ENCODE peak calls at places on chromosomes 13 and 19, in five cellular contexts. One of them, this sample, is unnamed.

GRCh38 chr19:51792932-51793331 is 2.0 kb upstream of the FPR3 start:
- DNase-seq in RWPE2: no peak
- DNase-seq in foreskin keratinocyte: no peak
- DNase-seq in adrenal gland: no peak
- DNase-seq in coronary artery: no peak
- DNase-seq in this sample: no peak

GRCh38 chr13:30656178-30656577 is 38.5 kb downstream of the USPL1 start:
- DNase-seq in RWPE2: no peak
- DNase-seq in foreskin keratinocyte: no peak
- DNase-seq in adrenal gland: no peak
- DNase-seq in coronary artery: no peak
- DNase-seq in this sample: no peak

GRCh38 chr13:24727731-24728601 is 36.0 kb upstream of the RNF17 start:
- DNase-seq in RWPE2: no peak
- DNase-seq in foreskin keratinocyte: peak
- DNase-seq in adrenal gland: peak
- DNase-seq in coronary artery: peak
- DNase-seq in this sample: peak

GRCh38 chr13:59771272-59771671 is 392.5 kb downstream of the DIAPH3 start:
- DNase-seq in RWPE2: no peak
- DNase-seq in foreskin keratinocyte: no peak
- DNase-seq in adrenal gland: no peak
- DNase-seq in coronary artery: no peak
- DNase-seq in this sample: no peak

GRCh38 chr19:14061081-14061749 is 661 bp downstream of the PALM3 start:
- DNase-seq in RWPE2: no peak
- DNase-seq in foreskin keratinocyte: no peak
- DNase-seq in adrenal gland: no peak
- DNase-seq in coronary artery: no peak
- DNase-seq in this sample: no peak

GRCh38 chr13:105410602-105411001 is 1124.9 kb downstream of the EFNB2 start:
- DNase-seq in RWPE2: no peak
- DNase-seq in foreskin keratinocyte: no peak
- DNase-seq in adrenal gland: peak
- DNase-seq in coronary artery: no peak
- DNase-seq in this sample: no peak

GRCh38 chr19:41492843-41493242 is 49.9 kb downstream of the ERICH4 start:
- DNase-seq in RWPE2: no peak
- DNase-seq in foreskin keratinocyte: no peak
- DNase-seq in adrenal gland: no peak
- DNase-seq in coronary artery: no peak
- DNase-seq in this sample: no peak

GRCh38 chr19:1472227-1473055 is 6.6 kb downstream of the C19orf25 start:
- DNase-seq in RWPE2: no peak
- DNase-seq in foreskin keratinocyte: no peak
- DNase-seq in adrenal gland: no peak
- DNase-seq in coronary artery: no peak
- DNase-seq in this sample: no peak

GRCh38 chr13:76944457-76944856 is 3.9 kb upstream of the ACOD1 start:
- DNase-seq in RWPE2: no peak
- DNase-seq in foreskin keratinocyte: no peak
- DNase-seq in adrenal gland: peak
- DNase-seq in coronary artery: no peak
- DNase-seq in this sample: no peak

GRCh38 chr13:108859202-108860012 is 230.0 kb downstream of the MYO16 start:
- DNase-seq in RWPE2: no peak
- DNase-seq in foreskin keratinocyte: no peak
- DNase-seq in adrenal gland: no peak
- DNase-seq in coronary artery: no peak
- DNase-seq in this sample: no peak

GRCh38 chr19:30719991-30720329 is 347.8 kb downstream of the ZNF536 start:
- DNase-seq in RWPE2: no peak
- DNase-seq in foreskin keratinocyte: peak
- DNase-seq in adrenal gland: peak
- DNase-seq in coronary artery: no peak
- DNase-seq in this sample: no peak

GRCh38 chr19:1355258-1355973 is 28.3 kb upstream of the NDUFS7 start:
- DNase-seq in RWPE2: no peak
- DNase-seq in foreskin keratinocyte: no peak
- DNase-seq in adrenal gland: no peak
- DNase-seq in coronary artery: no peak
- DNase-seq in this sample: no peak

GRCh38 chr19:57512845-57513244 is 13.1 kb downstream of the ZNF773 start:
- DNase-seq in RWPE2: no peak
- DNase-seq in foreskin keratinocyte: no peak
- DNase-seq in adrenal gland: no peak
- DNase-seq in coronary artery: no peak
- DNase-seq in this sample: no peak

GRCh38 chr13:24452044-24452443 is 60.5 kb downstream of the PARP4 start:
- DNase-seq in RWPE2: no peak
- DNase-seq in foreskin keratinocyte: no peak
- DNase-seq in adrenal gland: no peak
- DNase-seq in coronary artery: no peak
- DNase-seq in this sample: no peak

GRCh38 chr19:1169921-1170885 is 3.9 kb downstream of the SBNO2 start:
- DNase-seq in RWPE2: peak
- DNase-seq in foreskin keratinocyte: no peak
- DNase-seq in adrenal gland: peak
- DNase-seq in coronary artery: no peak
- DNase-seq in this sample: no peak

GRCh38 chr19:55552206-55552605 is 6.9 kb upstream of the SBK3 start:
- DNase-seq in RWPE2: no peak
- DNase-seq in foreskin keratinocyte: peak
- DNase-seq in adrenal gland: no peak
- DNase-seq in coronary artery: no peak
- DNase-seq in this sample: peak

GRCh38 chr13:113364933-113365371 is 1.0 kb upstream of the GRTP1 start:
- DNase-seq in RWPE2: no peak
- DNase-seq in foreskin keratinocyte: no peak
- DNase-seq in adrenal gland: no peak
- DNase-seq in coronary artery: no peak
- DNase-seq in this sample: no peak

GRCh38 chr13:27125357-27126282 is 46.0 kb downstream of the USP12 start:
- DNase-seq in RWPE2: no peak
- DNase-seq in foreskin keratinocyte: peak
- DNase-seq in adrenal gland: no peak
- DNase-seq in coronary artery: no peak
- DNase-seq in this sample: no peak

GRCh38 chr13:52029569-52029968 is 5.1 kb downstream of the UTP14C start:
- DNase-seq in RWPE2: no peak
- DNase-seq in foreskin keratinocyte: no peak
- DNase-seq in adrenal gland: no peak
- DNase-seq in coronary artery: no peak
- DNase-seq in this sample: no peak

GRCh38 chr13:24616514-24616913 is 63.7 kb upstream of the ATP12A start:
- DNase-seq in RWPE2: no peak
- DNase-seq in foreskin keratinocyte: no peak
- DNase-seq in adrenal gland: no peak
- DNase-seq in coronary artery: no peak
- DNase-seq in this sample: no peak

GRCh38 chr19:55212447-55212846 is 3.1 kb upstream of the PTPRH start:
- DNase-seq in RWPE2: no peak
- DNase-seq in foreskin keratinocyte: no peak
- DNase-seq in adrenal gland: no peak
- DNase-seq in coronary artery: no peak
- DNase-seq in this sample: no peak

GRCh38 chr19:15181394-15181793 is 19.4 kb downstream of the NOTCH3 start:
- DNase-seq in RWPE2: peak
- DNase-seq in foreskin keratinocyte: no peak
- DNase-seq in adrenal gland: no peak
- DNase-seq in coronary artery: no peak
- DNase-seq in this sample: no peak

GRCh38 chr13:27280009-27280646 is 9.5 kb downstream of the RASL11A start:
- DNase-seq in RWPE2: no peak
- DNase-seq in foreskin keratinocyte: no peak
- DNase-seq in adrenal gland: no peak
- DNase-seq in coronary artery: no peak
- DNase-seq in this sample: no peak

GRCh38 chr13:33129094-33129832 is 113.0 kb downstream of the KL start:
- DNase-seq in RWPE2: no peak
- DNase-seq in foreskin keratinocyte: no peak
- DNase-seq in adrenal gland: no peak
- DNase-seq in coronary artery: no peak
- DNase-seq in this sample: no peak

GRCh38 chr13:30111810-30112209 is 195.5 kb downstream of the KATNAL1 start:
- DNase-seq in RWPE2: no peak
- DNase-seq in foreskin keratinocyte: no peak
- DNase-seq in adrenal gland: no peak
- DNase-seq in coronary artery: no peak
- DNase-seq in this sample: no peak

GRCh38 chr13:96474158-96474606 is 384.3 kb downstream of the HS6ST3 start:
- DNase-seq in RWPE2: no peak
- DNase-seq in foreskin keratinocyte: no peak
- DNase-seq in adrenal gland: no peak
- DNase-seq in coronary artery: no peak
- DNase-seq in this sample: no peak

GRCh38 chr19:19579533-19580361 is 38.7 kb downstream of the PBX4 start:
- DNase-seq in RWPE2: no peak
- DNase-seq in foreskin keratinocyte: no peak
- DNase-seq in adrenal gland: no peak
- DNase-seq in coronary artery: no peak
- DNase-seq in this sample: no peak

GRCh38 chr19:20250627-20251026 is 83.6 kb downstream of the ZNF486 start:
- DNase-seq in RWPE2: no peak
- DNase-seq in foreskin keratinocyte: no peak
- DNase-seq in adrenal gland: no peak
- DNase-seq in coronary artery: no peak
- DNase-seq in this sample: no peak

GRCh38 chr19:19021115-19021514 is 12.2 kb downstream of the SUGP2 start:
- DNase-seq in RWPE2: no peak
- DNase-seq in foreskin keratinocyte: no peak
- DNase-seq in adrenal gland: no peak
- DNase-seq in coronary artery: no peak
- DNase-seq in this sample: no peak

GRCh38 chr19:10768369-10768768 is 50.5 kb downstream of the DNM2 start:
- DNase-seq in RWPE2: no peak
- DNase-seq in foreskin keratinocyte: no peak
- DNase-seq in adrenal gland: no peak
- DNase-seq in coronary artery: no peak
- DNase-seq in this sample: no peak

GRCh38 chr19:10766049-10766623 is 48.3 kb downstream of the DNM2 start:
- DNase-seq in RWPE2: no peak
- DNase-seq in foreskin keratinocyte: no peak
- DNase-seq in adrenal gland: peak
- DNase-seq in coronary artery: no peak
- DNase-seq in this sample: no peak

GRCh38 chr19:10768936-10769335 is 51.1 kb downstream of the DNM2 start:
- DNase-seq in RWPE2: no peak
- DNase-seq in foreskin keratinocyte: no peak
- DNase-seq in adrenal gland: no peak
- DNase-seq in coronary artery: no peak
- DNase-seq in this sample: no peak

GRCh38 chr19:10766681-10767201 is 48.9 kb downstream of the DNM2 start:
- DNase-seq in RWPE2: no peak
- DNase-seq in foreskin keratinocyte: no peak
- DNase-seq in adrenal gland: peak
- DNase-seq in coronary artery: no peak
- DNase-seq in this sample: no peak

GRCh38 chr19:10767726-10768125 is 49.8 kb downstream of the DNM2 start:
- DNase-seq in RWPE2: no peak
- DNase-seq in foreskin keratinocyte: no peak
- DNase-seq in adrenal gland: no peak
- DNase-seq in coronary artery: no peak
- DNase-seq in this sample: no peak
- H3K27ac ChIP-seq in RWPE2: no peak
- H3K27ac ChIP-seq in foreskin keratinocyte: no peak
- H3K27ac ChIP-seq in adrenal gland: peak
- H3K27ac ChIP-seq in coronary artery: no peak
- H3K27ac ChIP-seq in this sample: no peak

GRCh38 chr19:6279931-6280591 is at the start of gene MLLT1:
- DNase-seq in RWPE2: peak
- DNase-seq in foreskin keratinocyte: peak
- DNase-seq in adrenal gland: peak
- DNase-seq in coronary artery: peak
- DNase-seq in this sample: peak

GRCh38 chr19:6278051-6278450 is 1.7 kb downstream of the MLLT1 start:
- DNase-seq in RWPE2: no peak
- DNase-seq in foreskin keratinocyte: no peak
- DNase-seq in adrenal gland: no peak
- DNase-seq in coronary artery: no peak
- DNase-seq in this sample: no peak

GRCh38 chr19:6278740-6279619 is 795 bp downstream of the MLLT1 start:
- DNase-seq in RWPE2: no peak
- DNase-seq in foreskin keratinocyte: no peak
- DNase-seq in adrenal gland: no peak
- DNase-seq in coronary artery: no peak
- DNase-seq in this sample: no peak

GRCh38 chr19:6276447-6276846 is 3.3 kb downstream of the MLLT1 start:
- DNase-seq in RWPE2: no peak
- DNase-seq in foreskin keratinocyte: no peak
- DNase-seq in adrenal gland: peak
- DNase-seq in coronary artery: no peak
- DNase-seq in this sample: no peak

DNA sequence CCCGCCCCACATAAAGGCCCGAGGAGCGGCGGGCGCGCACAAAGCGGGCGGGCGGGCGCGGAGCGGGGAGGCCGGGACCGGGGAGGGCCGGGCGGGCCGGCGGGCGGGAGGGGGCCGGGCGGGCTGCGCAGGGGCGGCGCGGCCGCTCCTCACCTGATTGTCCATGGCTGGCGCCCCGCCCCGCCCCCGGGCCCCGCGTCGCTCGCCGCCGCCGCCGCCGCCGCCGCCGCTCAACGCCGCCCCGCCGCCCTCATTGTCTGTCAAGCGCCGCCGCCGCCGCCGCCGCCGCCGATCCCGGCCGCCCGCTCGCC is 200 bp downstream of the MLLT1 start:
- DNase-seq in RWPE2: no peak
- DNase-seq in foreskin keratinocyte: no peak
- DNase-seq in adrenal gland: no peak
- DNase-seq in coronary artery: no peak
- DNase-seq in this sample: no peak
- H3K27ac ChIP-seq in RWPE2: peak
- H3K27ac ChIP-seq in foreskin keratinocyte: peak
- H3K27ac ChIP-seq in adrenal gland: peak
- H3K27ac ChIP-seq in coronary artery: peak
- H3K27ac ChIP-seq in this sample: peak

GRCh38 chr13:50459046-50459445 is 384.4 kb downstream of the DLEU7 start:
- DNase-seq in RWPE2: no peak
- DNase-seq in foreskin keratinocyte: no peak
- DNase-seq in adrenal gland: no peak
- DNase-seq in coronary artery: no peak
- DNase-seq in this sample: no peak
- H3K27ac ChIP-seq in RWPE2: no peak
- H3K27ac ChIP-seq in foreskin keratinocyte: no peak
- H3K27ac ChIP-seq in adrenal gland: no peak
- H3K27ac ChIP-seq in coronary artery: no peak
- H3K27ac ChIP-seq in this sample: no peak

DNA sequence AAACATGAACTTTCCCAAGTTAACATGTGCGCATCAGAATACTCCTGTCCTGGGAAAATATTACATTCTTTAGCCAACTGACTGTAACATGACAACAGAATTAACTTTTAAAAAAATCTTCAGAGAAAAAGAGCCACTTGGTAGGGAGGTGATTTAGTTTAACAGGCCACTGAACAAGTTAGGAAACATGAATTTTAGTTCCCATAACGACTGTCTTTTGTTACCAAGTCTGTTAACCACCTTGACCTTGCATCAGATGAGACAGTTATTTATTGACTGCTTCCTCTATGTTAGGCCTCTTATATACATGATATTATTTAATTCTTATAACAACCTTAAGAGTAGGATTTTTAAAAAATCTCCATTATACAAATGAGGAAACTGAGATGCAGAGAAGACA is 268.6 kb downstream of the NDFIP2 start:
- DNase-seq in RWPE2: no peak
- DNase-seq in foreskin keratinocyte: no peak
- DNase-seq in adrenal gland: no peak
- DNase-seq in coronary artery: no peak
- DNase-seq in this sample: no peak
- H3K27ac ChIP-seq in RWPE2: no peak
- H3K27ac ChIP-seq in foreskin keratinocyte: no peak
- H3K27ac ChIP-seq in adrenal gland: no peak
- H3K27ac ChIP-seq in coronary artery: no peak
- H3K27ac ChIP-seq in this sample: no peak

This sample was measured in epithelial cell of prostate.